ENCODE peak calls at places on chromosomes 2 and 18, in four cellular contexts. Y is COR-L47; S is activated CD4-positive, CD25-positive, alpha-beta regulatory T cell; A is GM12865. V is an unnamed sample.

GRCh38 chr2:212727751-212728150 is 189.1 kb upstream of the ERBB4 start:
- DNase-seq in S (no peak), A (peak; percentile 81), Y (no peak), V (no peak)

GRCh38 chr2:72032481-72033041 is 115.1 kb downstream of the CYP26B1 start:
- DNase-seq in A (no peak), Y (no peak), S (no peak), V (no peak)

GRCh38 chr2:104332733-104333132 is 521.2 kb upstream of the POU3F3 start:
- DNase-seq in Y (no peak), A (no peak), S (no peak), V (no peak)

GRCh38 chr2:43124667-43125057 is 101.7 kb downstream of the ZFP36L2 start:
- DNase-seq in S (no peak), A (no peak), Y (no peak), V (no peak)

GRCh38 chr2:219557320-219557719 is 13.5 kb downstream of the TMEM198 start:
- DNase-seq in A (no peak), Y (no peak), S (no peak), V (no peak)

GRCh38 chr2:188892632-188893031 is 81.5 kb upstream of the COL3A1 start:
- DNase-seq in A (no peak), Y (no peak), S (no peak), V (no peak)

GRCh38 chr2:208189782-208190181 is at the start of gene C2orf80:
- DNase-seq in Y (no peak), A (no peak), S (no peak), V (peak; percentile 85)

GRCh38 chr2:74499269-74499939 is at the start of gene LBX2:
- DNase-seq in Y (no peak), A (no peak), S (no peak), V (no peak)

GRCh38 chr18:44771957-44772917 is 91.5 kb downstream of the SETBP1 start:
- DNase-seq in A (no peak), S (no peak), Y (no peak), V (no peak)

GRCh38 chr2:218997730-218998129 is 4.5 kb upstream of the CRYBA2 start:
- DNase-seq in A (no peak), Y (peak; percentile 59), S (no peak), V (no peak)

GRCh38 chr2:158006961-158007664 is 94.6 kb upstream of the UPP2 start:
- DNase-seq in A (peak; percentile 35), Y (no peak), S (no peak), V (peak; percentile 22)

GRCh38 chr2:172558372-172558771 is 2.5 kb downstream of the PDK1 start:
- DNase-seq in Y (no peak), A (no peak), S (no peak), V (no peak)

GRCh38 chr2:118845005-118845842 is 2.2 kb downstream of the EN1 start:
- DNase-seq in S (no peak), A (no peak), Y (no peak), V (no peak)

GRCh38 chr2:223602972-223603371 is 811 bp upstream of the SCG2 start:
- DNase-seq in Y (no peak), A (no peak), S (no peak), V (no peak)

GRCh38 chr2:113692698-113693428 is 63.6 kb downstream of the SLC35F5 start:
- DNase-seq in S (no peak), A (peak; percentile 85), Y (no peak), V (no peak)

GRCh38 chr2:95005726-95006125 is 19.8 kb upstream of the MAL start:
- DNase-seq in Y (no peak), S (no peak), A (no peak), V (no peak)

GRCh38 chr2:205218056-205218455 is 464.2 kb upstream of the NRP2 start:
- DNase-seq in S (no peak), Y (no peak), A (no peak), V (no peak)

GRCh38 chr2:159557437-159558034 is 58.8 kb downstream of the BAZ2B start:
- DNase-seq in A (peak; percentile 6), S (no peak), Y (no peak), V (no peak)

GRCh38 chr2:216606551-216607527 is 26.4 kb upstream of the IGFBP2 start:
- DNase-seq in A (peak; percentile 25), Y (peak; percentile 68), S (no peak), V (peak; percentile 56)

GRCh38 chr2:161428240-161428587 is 12.1 kb downstream of the TBR1 start:
- DNase-seq in S (no peak), A (no peak), Y (no peak), V (no peak)

GRCh38 chr18:70431203-70431624 is 142.4 kb downstream of the SOCS6 start:
- DNase-seq in S (no peak), Y (no peak), A (no peak), V (no peak)

GRCh38 chr18:34970106-34970505 is 71.1 kb upstream of the MAPRE2 start:
- DNase-seq in A (no peak), S (no peak), Y (no peak), V (no peak)

GRCh38 chr2:127541849-127542630 is 6.6 kb downstream of the MYO7B start:
- DNase-seq in Y (peak; percentile 28), A (no peak), S (no peak), V (no peak)

GRCh38 chr2:67476808-67477790 is 80.0 kb downstream of the ETAA1 start:
- DNase-seq in S (no peak), A (peak; percentile 27), Y (peak; percentile 47), V (peak; percentile 18)

GRCh38 chr2:36952748-36953197 is 13.6 kb downstream of the STRN start:
- DNase-seq in A (no peak), S (no peak), Y (no peak), V (no peak)

GRCh38 chr2:16553222-16553621 is 112.4 kb downstream of the CYRIA start:
- DNase-seq in A (peak; percentile 43), Y (peak; percentile 20), S (no peak), V (no peak)

GRCh38 chr2:110670826-110671225 is 7.0 kb downstream of the BUB1 start:
- DNase-seq in Y (no peak), A (no peak), S (no peak), V (no peak)

GRCh38 chr2:172100080-172101007 is 2.4 kb downstream of the DLX2 start:
- DNase-seq in S (no peak), Y (no peak), A (no peak), V (no peak)

GRCh38 chr2:99389371-99389770 is 52.2 kb downstream of the EIF5B start:
- DNase-seq in Y (no peak), A (no peak), S (no peak), V (no peak)

GRCh38 chr2:102261467-102261866 is 49.9 kb upstream of the IL1RL1 start:
- DNase-seq in Y (no peak), S (no peak), A (no peak), V (no peak)

GRCh38 chr2:129334128-129334527 is 645.3 kb upstream of the RAB6C start:
- DNase-seq in Y (no peak), A (no peak), S (no peak), V (no peak)

GRCh38 chr2:202604699-202605098 is 30.1 kb upstream of the FAM117B start:
- DNase-seq in S (no peak), Y (no peak), A (peak; percentile 36), V (no peak)

GRCh38 chr2:191923652-191923997 is 76.7 kb upstream of the CAVIN2 start:
- DNase-seq in S (no peak), Y (no peak), A (no peak), V (no peak)

GRCh38 chr2:99615247-99615771 is 125.5 kb upstream of the REV1 start:
- DNase-seq in Y (peak; percentile 45), S (no peak), A (no peak), V (no peak)

GRCh38 chr2:226797289-226797988 is 2.2 kb downstream of the IRS1 start:
- DNase-seq in S (no peak), A (no peak), Y (no peak), V (no peak)